ENCODE peak calls at places on chromosomes 16 and 17, in seven cellular contexts. One of them, this sample, is unnamed.
A peak's percentile ranks its signal among the peaks of the same experiment; 100 is the strongest.

GRCh38 chr17:76353004-76353598 is 615 bp downstream of the PRPSAP1 start:
- DNase-seq in stomach: peak; percentile 34
- DNase-seq in tibial nerve: no peak
- DNase-seq in A549: peak; percentile 76
- DNase-seq in HepG2: no peak
- DNase-seq in upper lobe of left lung: no peak
- DNase-seq in sigmoid colon: peak; percentile 68
- DNase-seq in this sample: peak; percentile 29

GRCh38 chr17:17979778-17980177 is 7.1 kb downstream of the DRC3 start:
- DNase-seq in tibial nerve: no peak
- DNase-seq in upper lobe of left lung: no peak
- DNase-seq in stomach: no peak
- DNase-seq in A549: no peak
- DNase-seq in HepG2: no peak
- DNase-seq in sigmoid colon: no peak
- DNase-seq in this sample: no peak

GRCh38 chr16:66357523-66357928 is 9.0 kb upstream of the CDH5 start:
- DNase-seq in tibial nerve: peak; percentile 41
- DNase-seq in sigmoid colon: peak; percentile 75
- DNase-seq in HepG2: peak; percentile 61
- DNase-seq in A549: peak; percentile 89
- DNase-seq in stomach: peak; percentile 43
- DNase-seq in upper lobe of left lung: no peak
- DNase-seq in this sample: peak; percentile 67

GRCh38 chr16:88977028-88977844 is at the start of gene CBFA2T3:
- DNase-seq in HepG2: no peak
- DNase-seq in tibial nerve: peak; percentile 27
- DNase-seq in upper lobe of left lung: peak; percentile 91
- DNase-seq in sigmoid colon: peak; percentile 90
- DNase-seq in A549: no peak
- DNase-seq in stomach: peak; percentile 56
- DNase-seq in this sample: peak; percentile 53

GRCh38 chr16:74372953-74373846 is 2.9 kb upstream of the NPIPB15 start:
- DNase-seq in upper lobe of left lung: no peak
- DNase-seq in A549: no peak
- DNase-seq in sigmoid colon: no peak
- DNase-seq in stomach: no peak
- DNase-seq in tibial nerve: no peak
- DNase-seq in HepG2: no peak
- DNase-seq in this sample: no peak

GRCh38 chr17:62707425-62707739 is 79.9 kb downstream of the MRC2 start:
- DNase-seq in A549: no peak
- DNase-seq in HepG2: no peak
- DNase-seq in stomach: no peak
- DNase-seq in sigmoid colon: no peak
- DNase-seq in tibial nerve: no peak
- DNase-seq in upper lobe of left lung: no peak
- DNase-seq in this sample: peak; percentile 19

GRCh38 chr17:79843475-79843916 is 4.3 kb upstream of the CBX4 start:
- DNase-seq in tibial nerve: no peak
- DNase-seq in upper lobe of left lung: peak; percentile 90
- DNase-seq in A549: no peak
- DNase-seq in sigmoid colon: no peak
- DNase-seq in HepG2: no peak
- DNase-seq in stomach: no peak
- DNase-seq in this sample: peak; percentile 75

GRCh38 chr17:19024101-19025078 is 19.8 kb upstream of the FAM83G start:
- DNase-seq in A549: no peak
- DNase-seq in sigmoid colon: peak; percentile 30
- DNase-seq in upper lobe of left lung: peak; percentile 59
- DNase-seq in HepG2: no peak
- DNase-seq in tibial nerve: no peak
- DNase-seq in stomach: no peak
- DNase-seq in this sample: no peak

GRCh38 chr16:58252716-58253115 is 42.1 kb downstream of the PRSS54 start:
- DNase-seq in tibial nerve: no peak
- DNase-seq in upper lobe of left lung: no peak
- DNase-seq in A549: no peak
- DNase-seq in HepG2: no peak
- DNase-seq in stomach: no peak
- DNase-seq in sigmoid colon: no peak
- DNase-seq in this sample: no peak

GRCh38 chr16:75044800-75045361 is 46.1 kb downstream of the ZNRF1 start:
- DNase-seq in stomach: no peak
- DNase-seq in sigmoid colon: peak; percentile 77
- DNase-seq in tibial nerve: peak; percentile 35
- DNase-seq in A549: no peak
- DNase-seq in upper lobe of left lung: no peak
- DNase-seq in HepG2: no peak
- DNase-seq in this sample: peak; percentile 28

GRCh38 chr16:69496376-69496775 is 69.4 kb upstream of the NFAT5 start:
- DNase-seq in upper lobe of left lung: no peak
- DNase-seq in A549: no peak
- DNase-seq in stomach: no peak
- DNase-seq in HepG2: no peak
- DNase-seq in tibial nerve: no peak
- DNase-seq in sigmoid colon: no peak
- DNase-seq in this sample: no peak

GRCh38 chr17:17682293-17682736 is 1.1 kb downstream of the RAI1 start:
- DNase-seq in sigmoid colon: peak; percentile 84
- DNase-seq in upper lobe of left lung: peak; percentile 93
- DNase-seq in A549: peak; percentile 50
- DNase-seq in tibial nerve: no peak
- DNase-seq in HepG2: no peak
- DNase-seq in stomach: peak; percentile 57
- DNase-seq in this sample: peak; percentile 78

DNA sequence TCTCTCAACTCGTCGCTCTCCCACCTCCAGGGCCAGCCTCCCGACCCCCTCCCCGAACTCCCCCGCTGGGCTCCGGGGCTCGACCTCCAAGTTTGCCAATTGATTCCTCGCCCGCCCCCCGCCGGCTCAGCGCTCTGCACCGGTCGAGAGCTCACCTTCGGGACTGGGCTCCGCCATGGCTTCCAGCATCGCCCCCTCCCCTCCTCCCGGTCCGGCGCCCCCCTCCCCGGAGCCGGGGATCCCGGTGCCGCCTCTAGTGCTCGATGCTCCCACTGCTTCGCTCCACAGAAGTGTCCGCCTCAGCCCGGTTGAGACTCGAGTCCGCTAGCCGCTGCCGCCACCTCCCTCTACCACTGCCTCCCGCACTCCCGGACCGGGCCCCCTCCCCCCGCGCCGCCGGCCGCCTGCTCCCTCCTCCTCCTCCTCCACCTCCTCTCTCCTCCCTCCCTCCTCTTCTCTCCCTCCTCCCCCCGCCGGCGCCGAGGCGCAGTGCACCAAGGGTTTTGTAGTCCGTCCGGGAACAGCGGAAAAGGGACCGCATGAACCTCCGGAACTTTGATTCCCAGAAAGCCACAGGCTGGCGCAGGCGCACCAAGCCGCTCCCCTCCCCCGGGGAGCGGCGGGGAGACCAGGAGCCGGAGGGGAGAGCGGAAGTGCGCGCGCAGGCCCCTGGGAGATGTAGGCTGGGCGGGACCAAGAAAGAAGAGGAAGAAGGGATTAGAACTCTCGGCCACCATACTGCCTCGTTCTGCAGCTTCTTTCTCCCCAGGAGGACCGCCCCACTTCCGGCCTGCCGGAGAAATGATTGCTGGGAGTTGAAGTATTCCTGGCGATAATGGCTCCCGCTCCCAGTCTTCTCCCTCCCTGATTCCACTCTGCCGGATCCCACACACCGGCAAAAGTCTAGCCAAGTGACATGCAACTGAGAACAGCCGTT is at the start of gene PHF23:
- DNase-seq in stomach: peak; percentile 99
- DNase-seq in HepG2: peak; percentile 97
- DNase-seq in upper lobe of left lung: peak; percentile 99
- DNase-seq in tibial nerve: peak; percentile 98
- DNase-seq in A549: peak; percentile 100
- DNase-seq in sigmoid colon: peak; percentile 100
- DNase-seq in this sample: peak; percentile 98
- TF ChIP-seq POLR2A in stomach: no peak
- TF ChIP-seq POLR2A in HepG2: peak; percentile 69
- TF ChIP-seq POLR2A in upper lobe of left lung: peak; percentile 71
- TF ChIP-seq POLR2A in tibial nerve: no peak
- TF ChIP-seq POLR2A in A549: peak; percentile 70
- TF ChIP-seq POLR2A in sigmoid colon: peak; percentile 61
- TF ChIP-seq POLR2A in this sample: peak; percentile 67

GRCh38 chr17:1160591-1161041 is 19.2 kb downstream of the ABR start:
- DNase-seq in upper lobe of left lung: no peak
- DNase-seq in HepG2: no peak
- DNase-seq in tibial nerve: no peak
- DNase-seq in A549: no peak
- DNase-seq in sigmoid colon: no peak
- DNase-seq in stomach: no peak
- DNase-seq in this sample: no peak
- TF ChIP-seq EP300 in upper lobe of left lung: no peak
- TF ChIP-seq EP300 in HepG2: no peak
- TF ChIP-seq EP300 in tibial nerve: no peak
- TF ChIP-seq EP300 in A549: no peak
- TF ChIP-seq EP300 in sigmoid colon: no peak
- TF ChIP-seq EP300 in stomach: no peak
- TF ChIP-seq EP300 in this sample: no peak

DNA sequence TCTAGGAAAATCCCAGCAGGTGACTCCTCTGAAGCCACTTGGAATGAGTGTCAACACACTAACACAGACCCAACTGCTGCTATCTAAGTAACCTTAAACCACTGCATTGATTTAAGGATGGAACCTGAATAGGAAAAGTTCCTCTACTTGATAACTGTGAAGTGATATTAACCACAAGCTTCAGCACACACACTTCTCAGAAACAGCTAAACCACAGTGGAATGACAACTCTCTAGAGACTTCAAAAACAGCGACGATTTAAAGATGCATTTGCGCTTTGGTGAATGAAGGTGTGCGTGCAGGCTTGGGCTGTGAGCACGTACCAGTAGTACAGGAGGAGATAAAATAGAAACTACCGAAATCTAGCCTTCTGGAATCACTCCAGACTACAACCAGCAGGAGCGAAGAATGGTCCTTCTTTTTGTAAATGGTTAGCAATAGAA is 137.6 kb upstream of the CORO6 start:
- DNase-seq in HepG2: no peak
- DNase-seq in upper lobe of left lung: no peak
- DNase-seq in tibial nerve: no peak
- DNase-seq in stomach: no peak
- DNase-seq in A549: peak; percentile 14
- DNase-seq in sigmoid colon: no peak
- DNase-seq in this sample: no peak
- TF ChIP-seq POLR2A in HepG2: no peak
- TF ChIP-seq POLR2A in upper lobe of left lung: no peak
- TF ChIP-seq POLR2A in tibial nerve: no peak
- TF ChIP-seq POLR2A in stomach: no peak
- TF ChIP-seq POLR2A in A549: no peak
- TF ChIP-seq POLR2A in sigmoid colon: no peak
- TF ChIP-seq POLR2A in this sample: no peak

GRCh38 chr16:81446318-81447275 is 2.0 kb downstream of the CMIP start:
- DNase-seq in tibial nerve: no peak
- DNase-seq in stomach: peak; percentile 60
- DNase-seq in A549: peak; percentile 79
- DNase-seq in sigmoid colon: no peak
- DNase-seq in HepG2: no peak
- DNase-seq in upper lobe of left lung: no peak
- DNase-seq in this sample: no peak

GRCh38 chr16:81449899-81450608 is 5.4 kb downstream of the CMIP start:
- DNase-seq in sigmoid colon: no peak
- DNase-seq in A549: no peak
- DNase-seq in HepG2: no peak
- DNase-seq in upper lobe of left lung: no peak
- DNase-seq in tibial nerve: no peak
- DNase-seq in stomach: no peak
- DNase-seq in this sample: no peak

GRCh38 chr16:81447383-81448101 is 2.9 kb downstream of the CMIP start:
- DNase-seq in upper lobe of left lung: peak; percentile 78
- DNase-seq in HepG2: peak; percentile 57
- DNase-seq in sigmoid colon: no peak
- DNase-seq in tibial nerve: no peak
- DNase-seq in stomach: peak; percentile 47
- DNase-seq in A549: no peak
- DNase-seq in this sample: no peak

GRCh38 chr16:81449241-81449640 is 4.6 kb downstream of the CMIP start:
- DNase-seq in stomach: no peak
- DNase-seq in sigmoid colon: no peak
- DNase-seq in HepG2: no peak
- DNase-seq in tibial nerve: no peak
- DNase-seq in A549: no peak
- DNase-seq in upper lobe of left lung: no peak
- DNase-seq in this sample: no peak

DNA sequence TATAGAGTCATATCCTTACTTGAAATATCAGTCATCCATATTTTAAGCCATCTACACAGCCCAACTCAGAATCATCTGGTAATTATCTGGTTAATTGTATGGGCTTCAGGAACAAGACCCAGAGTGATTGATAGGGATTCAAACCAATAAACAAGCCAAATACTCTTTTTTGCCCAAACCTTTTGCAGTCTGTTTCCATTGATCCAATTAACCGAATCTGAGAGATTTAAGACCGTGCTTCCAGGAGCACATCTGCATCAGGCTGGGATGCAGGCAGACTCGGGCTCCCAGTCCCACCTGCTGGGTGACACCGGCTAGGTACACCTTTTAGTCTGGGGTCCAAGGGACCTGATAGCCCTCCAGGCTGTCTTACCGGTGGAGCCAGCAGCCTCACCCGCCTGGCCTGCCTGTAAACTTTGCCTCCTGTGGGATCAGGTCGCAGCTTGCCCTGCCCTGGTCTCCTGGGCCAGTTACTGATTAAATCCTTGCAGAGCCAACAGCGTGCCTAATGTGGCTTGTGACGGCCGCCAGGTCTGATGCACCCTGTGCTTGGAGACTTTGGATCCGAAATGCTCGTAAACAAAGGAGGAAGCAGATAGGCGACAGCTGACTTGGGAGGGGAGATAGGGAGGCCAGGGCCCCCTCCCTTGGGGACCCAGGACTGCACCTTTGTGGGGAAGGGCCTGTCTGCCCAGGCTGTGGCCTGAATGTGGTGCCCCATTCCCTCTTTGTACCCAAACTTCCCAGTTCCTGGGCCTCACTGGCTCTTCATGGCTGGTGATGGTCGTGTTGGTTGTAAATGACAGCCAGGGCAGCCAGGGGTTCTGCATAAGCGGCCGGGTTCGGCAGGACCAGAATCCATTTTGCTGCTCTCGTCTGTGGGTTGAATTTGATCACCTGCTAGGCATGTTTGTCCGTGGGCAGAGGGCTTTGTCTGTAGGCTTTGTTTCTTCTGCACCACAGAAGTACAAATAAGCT is 3.8 kb downstream of the CMIP start:
- DNase-seq in A549: no peak
- DNase-seq in sigmoid colon: no peak
- DNase-seq in HepG2: peak; percentile 98
- DNase-seq in stomach: peak; percentile 73
- DNase-seq in tibial nerve: no peak
- DNase-seq in upper lobe of left lung: no peak
- DNase-seq in this sample: no peak
- TF ChIP-seq EP300 in A549: no peak
- TF ChIP-seq EP300 in sigmoid colon: no peak
- TF ChIP-seq EP300 in HepG2: peak; percentile 88
- TF ChIP-seq EP300 in stomach: no peak
- TF ChIP-seq EP300 in tibial nerve: no peak
- TF ChIP-seq EP300 in upper lobe of left lung: no peak
- TF ChIP-seq EP300 in this sample: no peak